ENCODE peak calls at places on chromosomes 12 and 14, in five cellular contexts. M is HEK293T, Q is Calu3, N is cerebellum, V is DMS153. W is an unnamed sample.

GRCh38 chr12:99709116-99709515 is 61.6 kb downstream of the GARIN6 start:
- DNase-seq in M (no peak), Q (no peak), N (no peak), V (no peak), W (no peak)

GRCh38 chr12:92977326-92977725 is 48.2 kb upstream of the EEA1 start:
- DNase-seq in M (no peak), Q (no peak), N (no peak), V (no peak), W (no peak)

GRCh38 chr12:113735146-113735545 is 231.0 kb downstream of the RBM19 start:
- DNase-seq in M (no peak), Q (no peak), N (no peak), V (no peak), W (no peak)

GRCh38 chr14:24674204-24674970 is 40.4 kb upstream of the GZMB start:
- DNase-seq in M (no peak), Q (no peak), N (no peak), V (no peak), W (no peak)

GRCh38 chr12:108482717-108483212 is 32.3 kb upstream of the FICD start:
- DNase-seq in M (no peak), Q (peak), N (no peak), V (no peak), W (no peak)

GRCh38 chr12:15244341-15244740 is 23.1 kb upstream of the RERG start:
- DNase-seq in M (no peak), Q (no peak), N (no peak), V (peak), W (no peak)

GRCh38 chr12:1481326-1481725 is 113.1 kb downstream of the FBXL14 start:
- DNase-seq in M (no peak), Q (no peak), N (no peak), V (no peak), W (no peak)

GRCh38 chr12:94650143-94651056 is at the start of gene TMCC3:
- DNase-seq in M (peak), Q (peak), N (peak), V (no peak), W (peak)

GRCh38 chr12:116582610-116583009 is 23.4 kb downstream of the MAP1LC3B2 start:
- DNase-seq in M (no peak), Q (no peak), N (no peak), V (no peak), W (no peak)

GRCh38 chr12:100234166-100234565 is 32.7 kb downstream of the DEPDC4 start:
- DNase-seq in M (no peak), Q (peak), N (no peak), V (no peak), W (no peak)

GRCh38 chr12:96766232-96766631 is 140.8 kb upstream of the NEDD1 start:
- DNase-seq in M (no peak), Q (peak), N (no peak), V (no peak), W (no peak)

GRCh38 chr14:97276573-97276972 is 479.4 kb downstream of the VRK1 start:
- DNase-seq in M (no peak), Q (no peak), N (no peak), V (no peak), W (peak)

GRCh38 chr14:104894331-104895206 is 29.5 kb downstream of the CEP170B start:
- DNase-seq in M (no peak), Q (no peak), N (no peak), V (no peak), W (no peak)

GRCh38 chr14:73365727-73366126 is 92.6 kb downstream of the NUMB start:
- DNase-seq in M (no peak), Q (no peak), N (no peak), V (no peak), W (no peak)

W was measured in effector memory CD8-positive, alpha-beta T cell.